ENCODE peak calls at places on chromosomes 7 and 10, in eight cellular contexts. K is thoracic aorta, M is fibroblast of mammary gland, Q is colonic mucosa, T is lower lobe of right lung, D is BJ, N is brain microvascular endothelial cell, B is nephron progenitor cell. O is an unnamed sample.

GRCh38 chr7:38893061-38893460 is 15.9 kb downstream of the VPS41 start:
- DNase-seq in T (no peak), B (no peak), Q (no peak), D (no peak), N (peak; percentile 43), M (peak; percentile 35), K (no peak), O (no peak)

GRCh38 chr7:2635810-2636701 is 4.3 kb downstream of the TTYH3 start:
- DNase-seq in B (no peak), T (peak; percentile 72), Q (no peak), K (no peak), D (no peak), N (no peak), M (peak; percentile 73), O (no peak)

GRCh38 chr7:112103246-112103645 is 103.0 kb downstream of the DOCK4 start:
- DNase-seq in T (no peak), D (no peak), B (no peak), Q (peak; percentile 29), M (peak; percentile 26), N (peak; percentile 70), K (no peak), O (no peak)

GRCh38 chr7:105656922-105657521 is 75.7 kb upstream of the EFCAB10 start:
- DNase-seq in Q (peak; percentile 79), D (no peak), T (no peak), K (no peak), B (peak; percentile 59), M (peak; percentile 43), N (no peak), O (no peak)

GRCh38 chr7:114243646-114244045 is 171.0 kb upstream of the FOXP2 start:
- DNase-seq in N (no peak), K (no peak), Q (no peak), T (no peak), M (no peak), D (no peak), B (no peak), O (no peak)

GRCh38 chr7:151808296-151809155 is 68.4 kb downstream of the PRKAG2 start:
- DNase-seq in K (no peak), Q (no peak), M (no peak), B (no peak), D (no peak), N (no peak), T (peak; percentile 48), O (no peak)

GRCh38 chr10:12645449-12645848 is 296.1 kb downstream of the CAMK1D start:
- DNase-seq in T (no peak), K (no peak), D (no peak), B (no peak), N (no peak), Q (no peak), M (no peak), O (no peak)

GRCh38 chr10:14578060-14578952 is 196.4 kb downstream of the FAM107B start:
- DNase-seq in Q (no peak), N (peak; percentile 90), B (no peak), T (no peak), K (no peak), M (no peak), D (no peak), O (no peak)

GRCh38 chr10:99835947-99836346 is 53.5 kb downstream of the ABCC2 start:
- DNase-seq in K (no peak), Q (no peak), N (no peak), D (no peak), T (no peak), M (no peak), B (no peak), O (no peak)

GRCh38 chr10:112991888-112992491 is 41.9 kb downstream of the TCF7L2 start:
- DNase-seq in Q (no peak), M (no peak), D (no peak), B (no peak), K (no peak), T (no peak), N (no peak), O (no peak)

GRCh38 chr10:102001435-102002068 is 54.4 kb downstream of the ARMH3 start:
- DNase-seq in T (no peak), B (no peak), Q (no peak), N (no peak), K (no peak), M (no peak), D (no peak), O (no peak)

GRCh38 chr7:122688385-122688998 is 10.4 kb downstream of the RNF133 start:
- DNase-seq in T (no peak), M (no peak), Q (no peak), B (no peak), N (no peak), K (no peak), D (no peak), O (no peak)

GRCh38 chr10:32376780-32377179 is 29.8 kb upstream of the EPC1 start:
- DNase-seq in Q (no peak), K (no peak), B (no peak), D (no peak), M (no peak), T (no peak), N (no peak), O (no peak)

GRCh38 chr10:124291009-124291671 is 127.6 kb downstream of the OAT start:
- DNase-seq in K (no peak), M (no peak), T (peak; percentile 82), D (no peak), N (no peak), Q (peak; percentile 29), B (no peak), O (no peak)

GRCh38 chr7:140384894-140385650 is 13.3 kb downstream of the SLC37A3 start:
- DNase-seq in K (no peak), N (no peak), B (no peak), Q (no peak), D (no peak), M (no peak), T (no peak), O (no peak)

GRCh38 chr7:5615190-5616070 is 166.0 kb downstream of the RNF216 start:
- DNase-seq in K (no peak), D (no peak), M (no peak), Q (no peak), N (no peak), B (no peak), T (no peak), O (no peak)

GRCh38 chr7:12643644-12644043 is 43.8 kb upstream of the ARL4A start:
- DNase-seq in N (no peak), K (no peak), M (no peak), D (no peak), B (no peak), T (no peak), Q (no peak), O (no peak)

GRCh38 chr10:32386623-32387022 is 39.7 kb upstream of the EPC1 start:
- DNase-seq in T (no peak), M (peak; percentile 33), B (no peak), Q (no peak), K (no peak), D (no peak), N (no peak), O (no peak)

GRCh38 chr10:89414879-89415821 is 782 bp downstream of the IFIT5 start:
- DNase-seq in N (peak; percentile 12), T (peak; percentile 68), B (peak; percentile 50), Q (peak; percentile 44), M (peak; percentile 40), K (no peak), D (no peak), O (no peak)

GRCh38 chr7:73822319-73823173 is 8.2 kb upstream of the CLDN4 start:
- DNase-seq in D (peak; percentile 95), N (peak; percentile 92), T (no peak), M (peak; percentile 100), B (peak; percentile 58), K (no peak), Q (peak; percentile 95), O (peak; percentile 77)

GRCh38 chr10:88113657-88114272 is 250.3 kb downstream of the PTEN start:
- DNase-seq in Q (no peak), K (no peak), N (no peak), B (no peak), M (peak; percentile 60), T (no peak), D (no peak), O (no peak)

DNA sequence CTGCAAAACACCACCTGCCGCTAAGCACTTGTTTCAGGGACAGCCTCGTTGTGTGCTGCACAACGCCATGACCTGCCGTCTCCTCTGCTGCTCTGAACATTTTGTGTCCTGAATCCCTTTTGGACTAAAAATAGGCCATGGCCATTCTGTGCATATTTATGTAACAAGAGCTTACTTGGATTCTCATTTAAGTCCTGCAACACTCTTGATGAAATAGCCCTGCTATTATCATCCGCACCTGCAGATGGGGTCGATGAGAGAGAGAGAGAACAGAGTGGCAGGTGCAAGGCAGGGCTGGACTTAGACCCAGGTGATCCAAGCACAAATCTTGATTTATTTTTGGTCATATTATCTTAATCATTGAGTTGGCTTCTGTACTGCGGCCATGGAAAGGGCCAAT is 121.2 kb upstream of the PRKCQ start:
- DNase-seq in M (no peak), Q (no peak), B (peak; percentile 9), D (no peak), T (no peak), N (no peak), K (no peak), O (no peak)
- TF ChIP-seq CTCF in M (no peak), Q (no peak), B (peak; percentile 10), D (no peak), T (no peak), N (peak; percentile 29), K (no peak), O (no peak)

GRCh38 chr10:93542358-93542791 is 24.1 kb upstream of the FFAR4 start:
- DNase-seq in T (no peak), M (peak; percentile 34), B (no peak), K (no peak), D (no peak), N (no peak), Q (peak; percentile 86), O (no peak)
- TF ChIP-seq CTCF in T (no peak), M (no peak), B (peak; percentile 29), K (no peak), D (no peak), N (no peak), Q (no peak), O (no peak)

GRCh38 chr7:76165973-76166403 is 35.7 kb upstream of the SRRM3 start:
- DNase-seq in Q (no peak), B (no peak), T (no peak), N (no peak), K (no peak), M (no peak), D (no peak), O (no peak)

GRCh38 chr7:76165106-76165972 is 36.4 kb upstream of the SRRM3 start:
- DNase-seq in B (no peak), T (no peak), K (no peak), Q (no peak), M (no peak), D (no peak), N (no peak), O (no peak)

GRCh38 chr7:76166404-76167255 is 35.1 kb upstream of the SRRM3 start:
- DNase-seq in D (peak; percentile 61), N (peak; percentile 95), K (peak; percentile 84), T (peak; percentile 99), Q (peak; percentile 98), B (peak; percentile 98), M (peak; percentile 94), O (peak; percentile 37)
- TF ChIP-seq CTCF in D (peak; percentile 41), N (peak; percentile 37), K (no peak), T (peak; percentile 33), Q (no peak), B (no peak), M (peak; percentile 2), O (peak; percentile 0)

DNA sequence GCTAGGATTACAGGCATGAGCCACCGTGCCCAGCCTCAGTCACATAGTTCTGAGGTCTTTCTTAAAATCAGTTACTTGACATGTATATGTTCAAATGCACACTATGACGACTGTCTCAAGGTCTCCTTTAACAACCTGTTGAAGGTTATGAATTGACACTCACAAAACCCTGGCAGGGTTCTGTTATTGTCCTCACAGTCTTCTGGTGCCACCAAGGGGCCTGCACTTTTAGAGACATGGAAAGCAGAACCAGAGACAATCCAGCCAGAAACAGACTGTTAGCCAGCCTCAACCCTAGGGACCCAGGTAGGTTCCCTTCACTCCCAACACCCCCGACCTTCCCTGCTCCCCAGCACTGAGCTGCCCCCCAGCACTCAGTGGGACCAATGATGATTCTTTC is 26.4 kb downstream of the TEX36 start:
- DNase-seq in B (no peak), D (no peak), K (no peak), M (no peak), Q (no peak), N (no peak), T (no peak), O (no peak)
- TF ChIP-seq CTCF in B (no peak), D (no peak), K (no peak), M (no peak), Q (no peak), N (no peak), T (no peak), O (no peak)